ENCODE peak calls at places on chromosomes 1 and 21, in ten cellular contexts. U, W, M, B, F, K, E, R, T and Q are unnamed samples.

GRCh38 chr1:202589190-202589680 is 121.0 kb downstream of the SYT2 start:
- DNase-seq in U (peak; percentile 97), W (peak; percentile 84), M (no peak), B (peak; percentile 59), F (peak; percentile 92), K (no peak), E (no peak), R (peak; percentile 92), T (no peak), Q (no peak)

GRCh38 chr1:202968895-202969295 is 1.8 kb upstream of the CYB5R1 start:
- DNase-seq in U (peak; percentile 78), W (peak; percentile 64), M (no peak), B (no peak), F (peak; percentile 81), K (no peak), E (peak; percentile 60), R (no peak), T (peak; percentile 82), Q (peak; percentile 36)

GRCh38 chr1:60245371-60245770 is 171.8 kb upstream of the C1orf87 start:
- DNase-seq in U (no peak), W (no peak), M (no peak), B (no peak), F (no peak), K (no peak), E (no peak), R (no peak), T (no peak), Q (no peak)

GRCh38 chr21:25759573-25759972 is 24.8 kb downstream of the GABPA start:
- DNase-seq in U (no peak), W (no peak), M (no peak), B (no peak), F (no peak), K (no peak), E (no peak), R (no peak), T (no peak), Q (no peak)

GRCh38 chr1:170262540-170262939 is 116.8 kb downstream of the NTMT2 start:
- DNase-seq in U (no peak), W (no peak), M (no peak), B (no peak), F (no peak), K (no peak), E (no peak), R (no peak), T (no peak), Q (no peak)

GRCh38 chr1:248779350-248779749 is 23.8 kb upstream of the LYPD8 start:
- DNase-seq in U (no peak), W (no peak), M (no peak), B (no peak), F (no peak), K (no peak), E (no peak), R (no peak), T (no peak), Q (no peak)

GRCh38 chr21:36792505-36792967 is 93.6 kb downstream of the SIM2 start:
- DNase-seq in U (peak; percentile 11), W (no peak), M (no peak), B (no peak), F (no peak), K (no peak), E (no peak), R (no peak), T (no peak), Q (peak; percentile 34)

GRCh38 chr1:185046639-185047038 is 1.3 kb downstream of the RNF2 start:
- DNase-seq in U (no peak), W (no peak), M (no peak), B (no peak), F (no peak), K (no peak), E (no peak), R (no peak), T (no peak), Q (no peak)

GRCh38 chr1:55444660-55445059 is 229.5 kb upstream of the USP24 start:
- DNase-seq in U (no peak), W (no peak), M (no peak), B (no peak), F (no peak), K (no peak), E (no peak), R (no peak), T (no peak), Q (no peak)

GRCh38 chr1:114130213-114130612 is 23.5 kb downstream of the SYT6 start:
- DNase-seq in U (no peak), W (no peak), M (no peak), B (no peak), F (no peak), K (no peak), E (no peak), R (no peak), T (no peak), Q (no peak)

GRCh38 chr1:180611016-180611930 is 20.5 kb upstream of the XPR1 start:
- DNase-seq in U (no peak), W (no peak), M (no peak), B (no peak), F (peak; percentile 79), K (no peak), E (peak; percentile 6), R (peak; percentile 18), T (no peak), Q (no peak)

GRCh38 chr21:38506606-38507331 is 8.5 kb upstream of the ERG start:
- DNase-seq in U (no peak), W (no peak), M (no peak), B (peak; percentile 71), F (no peak), K (no peak), E (no peak), R (no peak), T (no peak), Q (no peak)

GRCh38 chr1:218380125-218380977 is 35.2 kb downstream of the TGFB2 start:
- DNase-seq in U (peak; percentile 74), W (peak; percentile 82), M (no peak), B (no peak), F (no peak), K (no peak), E (peak; percentile 66), R (no peak), T (no peak), Q (no peak)

GRCh38 chr21:17435565-17436543 is 77.0 kb upstream of the CXADR start:
- DNase-seq in U (no peak), W (no peak), M (no peak), B (no peak), F (no peak), K (no peak), E (no peak), R (no peak), T (no peak), Q (no peak)

GRCh38 chr1:94753171-94753972 is 66.8 kb upstream of the SLC44A3 start:
- DNase-seq in U (no peak), W (no peak), M (no peak), B (no peak), F (peak; percentile 87), K (no peak), E (no peak), R (peak; percentile 29), T (no peak), Q (no peak)

GRCh38 chr21:35002879-35003722 is 46.0 kb downstream of the RUNX1 start:
- DNase-seq in U (no peak), W (no peak), M (no peak), B (no peak), F (no peak), K (no peak), E (no peak), R (no peak), T (no peak), Q (no peak)

GRCh38 chr1:7703321-7704213 is 67.5 kb upstream of the VAMP3 start:
- DNase-seq in U (peak; percentile 25), W (peak; percentile 48), M (no peak), B (peak; percentile 41), F (no peak), K (no peak), E (peak; percentile 84), R (no peak), T (peak; percentile 51), Q (peak; percentile 18)

GRCh38 chr1:37162059-37162458 is 127.7 kb upstream of the GRIK3 start:
- DNase-seq in U (no peak), W (no peak), M (no peak), B (no peak), F (no peak), K (no peak), E (no peak), R (no peak), T (no peak), Q (no peak)

GRCh38 chr1:202207292-202207691 is 13.7 kb downstream of the LGR6 start:
- DNase-seq in U (no peak), W (no peak), M (no peak), B (no peak), F (no peak), K (no peak), E (no peak), R (no peak), T (peak; percentile 33), Q (no peak)

GRCh38 chr21:31497939-31498338 is 153.9 kb upstream of the TIAM1 start:
- DNase-seq in U (no peak), W (no peak), M (no peak), B (no peak), F (no peak), K (no peak), E (no peak), R (no peak), T (no peak), Q (no peak)

GRCh38 chr1:169487153-169487552 is 1.4 kb upstream of the SLC19A2 start:
- DNase-seq in U (no peak), W (no peak), M (no peak), B (no peak), F (no peak), K (no peak), E (no peak), R (no peak), T (no peak), Q (no peak)

GRCh38 chr1:26345718-26346117 is 8.2 kb downstream of the CRYBG2 start:
- DNase-seq in U (no peak), W (no peak), M (no peak), B (no peak), F (no peak), K (no peak), E (no peak), R (no peak), T (no peak), Q (no peak)

GRCh38 chr1:58941471-58942289 is 157.8 kb upstream of the JUN start:
- DNase-seq in U (no peak), W (no peak), M (no peak), B (no peak), F (no peak), K (no peak), E (no peak), R (no peak), T (no peak), Q (peak; percentile 35)

GRCh38 chr1:160219062-160219929 is 14.1 kb downstream of the PEA15 start:
- DNase-seq in U (peak; percentile 33), W (peak; percentile 62), M (no peak), B (no peak), F (peak; percentile 80), K (no peak), E (peak; percentile 31), R (no peak), T (peak; percentile 57), Q (no peak)

GRCh38 chr1:215875712-215876111 is 308.6 kb downstream of the KCTD3 start:
- DNase-seq in U (no peak), W (no peak), M (no peak), B (no peak), F (no peak), K (no peak), E (no peak), R (no peak), T (no peak), Q (no peak)

GRCh38 chr1:228464487-228464983 is 22.6 kb upstream of the RNF187 start:
- DNase-seq in U (peak; percentile 91), W (no peak), M (peak; percentile 72), B (peak; percentile 67), F (peak; percentile 86), K (peak; percentile 46), E (peak; percentile 73), R (peak; percentile 44), T (no peak), Q (peak; percentile 96)

GRCh38 chr1:182833271-182833670 is 5.9 kb upstream of the DHX9 start:
- DNase-seq in U (no peak), W (no peak), M (no peak), B (no peak), F (no peak), K (no peak), E (no peak), R (no peak), T (no peak), Q (no peak)

GRCh38 chr1:92461364-92462097 is 25.2 kb downstream of the GFI1 start:
- DNase-seq in U (no peak), W (no peak), M (no peak), B (no peak), F (no peak), K (no peak), E (no peak), R (no peak), T (no peak), Q (no peak)